ENCODE peak calls at places on chromosomes 4 and X, in four cellular contexts. R is astrocyte, E is CD14-positive monocyte, G is GM12865. C is an unnamed sample.

GRCh38 chr4:19700951-19701350 is 550.8 kb upstream of the SLIT2 start:
- DNase-seq in R (peak), E (no peak), G (no peak), C (no peak)

GRCh38 chr4:113978561-113979156 is 788 bp downstream of the ARSJ start:
- DNase-seq in R (peak), E (no peak), G (no peak), C (peak)

GRCh38 chr4:173524218-173525117 is 5.6 kb downstream of the HAND2 start:
- DNase-seq in R (no peak), E (no peak), G (no peak), C (no peak)

GRCh38 chr4:121139533-121140222 is 24.4 kb downstream of the TNIP3 start:
- DNase-seq in R (peak), E (no peak), G (peak), C (no peak)

GRCh38 chr4:56874918-56875317 is 32.8 kb upstream of the REST start:
- DNase-seq in R (no peak), E (no peak), G (no peak), C (no peak)

GRCh38 chr4:40507977-40508376 is 121.7 kb downstream of the RBM47 start:
- DNase-seq in R (no peak), E (no peak), G (no peak), C (no peak)

GRCh38 chrX:135463937-135464336 is 42.2 kb downstream of the SMIM10L2A start:
- DNase-seq in R (no peak), E (no peak), G (peak), C (no peak)

GRCh38 chr4:147723316-147723715 is 8.6 kb upstream of the ARHGAP10 start:
- DNase-seq in R (no peak), E (no peak), G (no peak), C (no peak)

GRCh38 chrX:74420194-74421035 is 878 bp upstream of the SLC16A2 start:
- DNase-seq in R (peak), E (no peak), G (no peak), C (peak)

GRCh38 chrX:40383360-40383759 is 197.4 kb upstream of the ATP6AP2 start:
- DNase-seq in R (no peak), E (no peak), G (no peak), C (no peak)

GRCh38 chr4:40337081-40337480 is 1.9 kb downstream of the CHRNA9 start:
- DNase-seq in R (no peak), E (no peak), G (no peak), C (no peak)

GRCh38 chr4:113673450-113673849 is 88.1 kb downstream of the CAMK2D start:
- DNase-seq in R (no peak), E (no peak), G (peak), C (no peak)

GRCh38 chr4:37365888-37366287 is 121.3 kb downstream of the NWD2 start:
- DNase-seq in R (no peak), E (no peak), G (no peak), C (no peak)

GRCh38 chrX:53084863-53085262 is 2.7 kb downstream of the TSPYL2 start:
- DNase-seq in R (no peak), E (no peak), G (no peak), C (no peak)

GRCh38 chrX:56366901-56367300 is 134.7 kb downstream of the KLF8 start:
- DNase-seq in R (no peak), E (no peak), G (no peak), C (no peak)

GRCh38 chr4:73599182-73599581 is 21.1 kb downstream of the RASSF6 start:
- DNase-seq in R (peak), E (no peak), G (no peak), C (no peak)

GRCh38 chr4:182937268-182938208 is 20.4 kb upstream of the DCTD start:
- DNase-seq in R (no peak), E (no peak), G (no peak), C (no peak)

GRCh38 chr4:124321370-124321769 is 391.2 kb downstream of the ANKRD50 start:
- DNase-seq in R (peak), E (no peak), G (no peak), C (no peak)

GRCh38 chrX:132480581-132481203 is 8.1 kb downstream of the MBNL3 start:
- DNase-seq in R (peak), E (peak), G (peak), C (no peak)

GRCh38 chr4:168475745-168476144 is 4.5 kb downstream of the DDX60L start:
- DNase-seq in R (no peak), E (no peak), G (no peak), C (no peak)

GRCh38 chrX:8820910-8821527 is 19.8 kb upstream of the FAM9A start:
- DNase-seq in R (no peak), E (no peak), G (no peak), C (peak)

GRCh38 chrX:151675121-151675746 is 20.0 kb upstream of the PRRG3 start:
- DNase-seq in R (no peak), E (no peak), G (no peak), C (no peak)

GRCh38 chr4:56158483-56158882 is 209.7 kb downstream of the CEP135 start:
- DNase-seq in R (no peak), E (no peak), G (no peak), C (no peak)

GRCh38 chr4:70613893-70614572 is 14.5 kb upstream of the ENAM start:
- DNase-seq in R (no peak), E (no peak), G (no peak), C (no peak)

GRCh38 chrX:29044802-29045201 is 457.6 kb downstream of the IL1RAPL1 start:
- DNase-seq in R (no peak), E (no peak), G (no peak), C (no peak)

GRCh38 chrX:69136546-69137331 is 28.5 kb downstream of the PJA1 start:
- DNase-seq in R (no peak), E (no peak), G (no peak), C (peak)
- TF ChIP-seq CTCF in R (no peak), E (no peak), G (no peak), C (no peak)

GRCh38 chr4:185838514-185839203 is 26.7 kb upstream of the SORBS2 start:
- DNase-seq in R (no peak), E (no peak), G (no peak), C (no peak)
- TF ChIP-seq CTCF in R (peak), E (no peak), G (no peak), C (no peak)

DNA sequence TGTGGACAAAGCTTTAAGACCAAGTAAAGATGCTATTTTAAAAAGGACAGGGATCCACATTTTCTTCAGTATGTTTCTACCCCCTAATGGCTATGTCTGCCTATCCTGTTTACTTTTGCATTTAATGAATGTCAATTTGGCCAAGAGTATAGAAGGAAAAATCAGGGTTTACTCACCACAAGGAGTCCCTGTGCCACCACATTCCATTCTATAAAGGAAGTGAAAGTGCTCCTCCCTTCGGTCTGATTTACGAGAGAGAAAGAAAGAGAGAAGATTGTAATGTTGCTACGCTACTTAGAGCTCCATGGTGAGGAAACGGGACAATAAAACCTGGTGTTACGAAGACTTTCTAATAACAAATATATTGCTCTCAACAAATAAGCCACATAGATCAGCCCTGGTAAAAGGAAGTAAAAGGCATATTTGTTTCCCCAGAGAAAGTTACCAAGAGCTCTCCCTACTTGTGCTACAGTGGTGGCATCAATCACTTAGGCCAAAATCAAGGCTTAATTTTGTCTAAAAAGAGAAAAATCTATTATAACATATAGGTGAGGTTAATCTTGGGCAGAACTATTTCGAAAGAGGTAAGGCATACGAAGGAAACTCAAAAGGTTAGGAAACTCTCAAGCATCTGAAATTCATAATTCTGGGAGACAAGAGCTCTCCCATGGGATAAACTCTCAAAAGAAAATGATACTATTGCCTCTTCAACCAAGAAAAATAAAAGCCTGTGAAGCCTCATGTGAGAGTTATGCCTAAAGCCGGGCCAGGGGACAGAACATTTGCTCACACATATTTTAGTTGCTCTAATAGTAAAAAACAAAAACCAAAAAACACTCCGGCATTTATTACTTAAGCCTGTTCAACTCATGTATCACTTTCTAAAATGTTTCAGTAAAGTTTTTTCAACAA is 29.5 kb downstream of the TAPT1 start:
- DNase-seq in R (peak), E (no peak), G (no peak), C (no peak)
- TF ChIP-seq CTCF in R (peak), E (peak), G (no peak), C (no peak)

GRCh38 chr4:110514889-110515479 is 39.0 kb downstream of the ENPEP start:
- DNase-seq in R (peak), E (no peak), G (peak), C (no peak)

GRCh38 chr4:110516106-110516922 is 40.4 kb downstream of the ENPEP start:
- DNase-seq in R (peak), E (peak), G (peak), C (peak)

GRCh38 chr4:110515676-110516075 is 39.7 kb downstream of the ENPEP start:
- DNase-seq in R (no peak), E (no peak), G (no peak), C (no peak)

GRCh38 chr4:110518889-110519490 is 43.0 kb downstream of the ENPEP start:
- DNase-seq in R (no peak), E (no peak), G (peak), C (peak)
- TF ChIP-seq CTCF in R (peak), E (peak), G (peak), C (peak)

GRCh38 chr4:16449381-16449780 is 223.1 kb upstream of the TAPT1 start:
- DNase-seq in R (no peak), E (no peak), G (no peak), C (no peak)

GRCh38 chr4:16450031-16450430 is 223.8 kb upstream of the TAPT1 start:
- DNase-seq in R (no peak), E (no peak), G (no peak), C (no peak)

GRCh38 chr4:16448240-16448639 is 222.0 kb upstream of the TAPT1 start:
- DNase-seq in R (no peak), E (no peak), G (no peak), C (no peak)

DNA sequence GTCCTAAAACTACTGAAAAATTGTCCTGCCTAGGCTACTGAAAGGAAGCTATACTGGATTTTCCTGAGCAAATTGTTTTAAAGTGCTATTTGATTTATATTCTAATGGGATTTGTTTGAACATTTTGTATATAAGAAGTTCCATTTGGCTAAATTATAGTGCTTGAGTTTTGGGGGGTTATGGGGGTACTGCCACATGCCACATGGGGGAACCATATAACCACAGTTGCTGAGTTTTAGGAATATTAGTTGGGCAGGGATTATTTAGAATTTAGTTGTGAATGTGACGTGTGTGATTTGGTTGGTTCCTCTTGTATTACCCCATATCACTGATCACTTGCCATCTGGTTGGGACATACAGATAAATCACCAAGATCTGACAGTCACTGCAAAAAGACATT is 224.5 kb upstream of the TAPT1 start:
- DNase-seq in R (no peak), E (no peak), G (no peak), C (no peak)
- TF ChIP-seq CTCF in R (peak), E (no peak), G (no peak), C (no peak)

GRCh38 chrX:78124304-78124703 is 15.1 kb downstream of the TAF9B start:
- DNase-seq in R (no peak), E (no peak), G (no peak), C (no peak)
- TF ChIP-seq CTCF in R (no peak), E (no peak), G (no peak), C (no peak)